ENCODE peak calls at places on chromosomes 6 and 20, in five cellular contexts. C is NCI-H187, P is GM04504, G is NCI-H1436 treated with DMSO at 0.1 percent for 48 hours, I is GM04503. U is an unnamed sample.

GRCh38 chr6:26465776-26466175 is 8.0 kb downstream of the BTN2A1 start:
- DNase-seq in C (no peak), G (no peak), I (no peak), P (no peak), U (no peak)

GRCh38 chr6:126574301-126574700 is 234.4 kb downstream of the CENPW start:
- DNase-seq in C (no peak), G (no peak), P (no peak), I (no peak), U (no peak)

GRCh38 chr6:31621991-31622390 is 1.5 kb downstream of the PRRC2A start:
- DNase-seq in P (no peak), G (no peak), I (no peak), C (no peak), U (no peak)

GRCh38 chr6:169619650-169620049 is 82.2 kb downstream of the WDR27 start:
- DNase-seq in C (no peak), G (no peak), P (no peak), I (no peak), U (no peak)

GRCh38 chr6:135358251-135358821 is 139.2 kb downstream of the AHI1 start:
- DNase-seq in C (no peak), P (peak), I (peak), G (no peak), U (no peak)

GRCh38 chr20:19990911-19991707 is 26.1 kb upstream of the NAA20 start:
- DNase-seq in P (no peak), C (no peak), G (no peak), I (no peak), U (no peak)

GRCh38 chr6:11769816-11770545 is 8.6 kb downstream of the ADTRP start:
- DNase-seq in G (no peak), I (no peak), P (no peak), C (peak), U (no peak)

GRCh38 chr20:59123011-59123676 is 40.5 kb upstream of the ZNF831 start:
- DNase-seq in P (no peak), I (no peak), G (no peak), C (no peak), U (no peak)

GRCh38 chr6:166936079-166936787 is 20.1 kb downstream of the RNASET2 start:
- DNase-seq in C (no peak), G (no peak), P (no peak), I (no peak), U (no peak)

GRCh38 chr6:149026530-149026942 is 279.7 kb downstream of the UST start:
- DNase-seq in I (no peak), G (no peak), C (no peak), P (no peak), U (no peak)

GRCh38 chr6:33199687-33200233 is 705 bp downstream of the RXRB start:
- DNase-seq in G (no peak), I (no peak), C (peak), P (peak), U (peak)

GRCh38 chr20:44023515-44024371 is 109.1 kb downstream of the TOX2 start:
- DNase-seq in P (no peak), G (no peak), I (no peak), C (no peak), U (no peak)

GRCh38 chr6:157488635-157489226 is 107.7 kb downstream of the ZDHHC14 start:
- DNase-seq in G (no peak), P (no peak), I (no peak), C (no peak), U (no peak)